ENCODE peak calls at places on chromosomes 11 and 22, in eight cellular contexts. One of them, this sample, is unnamed.

GRCh38 chr22:37165940-37166674 is 16.4 kb upstream of the IL2RB start:
- DNase-seq in cardiac muscle cell: no peak
- DNase-seq in GM13976: no peak
- DNase-seq in K562: no peak
- DNase-seq in breast epithelium: no peak
- DNase-seq in brain microvascular endothelial cell: no peak
- DNase-seq in endodermal cell: no peak
- DNase-seq in RWPE1: no peak
- DNase-seq in this sample: no peak

GRCh38 chr11:74870485-74870884 is 78.4 kb downstream of the XRRA1 start:
- DNase-seq in RWPE1: no peak
- DNase-seq in endodermal cell: peak; percentile 56
- DNase-seq in brain microvascular endothelial cell: peak; percentile 34
- DNase-seq in cardiac muscle cell: peak; percentile 71
- DNase-seq in K562: peak; percentile 58
- DNase-seq in breast epithelium: no peak
- DNase-seq in GM13976: peak; percentile 31
- DNase-seq in this sample: no peak

GRCh38 chr11:94574193-94574961 is 7.2 kb downstream of the PIWIL4 start:
- DNase-seq in endodermal cell: no peak
- DNase-seq in RWPE1: no peak
- DNase-seq in GM13976: no peak
- DNase-seq in K562: peak; percentile 45
- DNase-seq in brain microvascular endothelial cell: peak; percentile 78
- DNase-seq in cardiac muscle cell: peak; percentile 87
- DNase-seq in breast epithelium: no peak
- DNase-seq in this sample: no peak

GRCh38 chr22:44127353-44127752 is 53.4 kb upstream of the PARVG start:
- DNase-seq in endodermal cell: no peak
- DNase-seq in GM13976: no peak
- DNase-seq in K562: no peak
- DNase-seq in RWPE1: no peak
- DNase-seq in cardiac muscle cell: peak; percentile 80
- DNase-seq in breast epithelium: no peak
- DNase-seq in brain microvascular endothelial cell: no peak
- DNase-seq in this sample: no peak

GRCh38 chr22:23696326-23696851 is 5.6 kb downstream of the RGL4 start:
- DNase-seq in RWPE1: no peak
- DNase-seq in GM13976: peak; percentile 92
- DNase-seq in cardiac muscle cell: peak; percentile 56
- DNase-seq in brain microvascular endothelial cell: peak; percentile 40
- DNase-seq in K562: no peak
- DNase-seq in breast epithelium: peak; percentile 46
- DNase-seq in endodermal cell: no peak
- DNase-seq in this sample: peak; percentile 25

GRCh38 chr22:46267431-46268279 is at the start of gene TTC38:
- DNase-seq in endodermal cell: peak; percentile 94
- DNase-seq in breast epithelium: peak; percentile 92
- DNase-seq in cardiac muscle cell: peak; percentile 90
- DNase-seq in K562: peak; percentile 89
- DNase-seq in GM13976: peak; percentile 97
- DNase-seq in brain microvascular endothelial cell: peak; percentile 66
- DNase-seq in RWPE1: peak; percentile 78
- DNase-seq in this sample: no peak

GRCh38 chr11:95065336-95065735 is 1.4 kb upstream of the SRSF8 start:
- DNase-seq in endodermal cell: no peak
- DNase-seq in brain microvascular endothelial cell: no peak
- DNase-seq in RWPE1: no peak
- DNase-seq in GM13976: no peak
- DNase-seq in K562: no peak
- DNase-seq in cardiac muscle cell: no peak
- DNase-seq in breast epithelium: no peak
- DNase-seq in this sample: no peak

GRCh38 chr11:10481567-10482349 is 26.7 kb downstream of the AMPD3 start:
- DNase-seq in K562: no peak
- DNase-seq in GM13976: no peak
- DNase-seq in cardiac muscle cell: no peak
- DNase-seq in breast epithelium: peak; percentile 22
- DNase-seq in brain microvascular endothelial cell: no peak
- DNase-seq in RWPE1: no peak
- DNase-seq in endodermal cell: no peak
- DNase-seq in this sample: no peak

GRCh38 chr11:79374707-79375106 is 66.1 kb downstream of the TENM4 start:
- DNase-seq in RWPE1: no peak
- DNase-seq in brain microvascular endothelial cell: no peak
- DNase-seq in GM13976: no peak
- DNase-seq in breast epithelium: no peak
- DNase-seq in endodermal cell: no peak
- DNase-seq in K562: no peak
- DNase-seq in cardiac muscle cell: no peak
- DNase-seq in this sample: no peak

GRCh38 chr22:43823353-43823908 is 11.3 kb upstream of the EFCAB6 start:
- DNase-seq in RWPE1: no peak
- DNase-seq in cardiac muscle cell: no peak
- DNase-seq in endodermal cell: peak; percentile 68
- DNase-seq in GM13976: peak; percentile 8
- DNase-seq in brain microvascular endothelial cell: no peak
- DNase-seq in breast epithelium: no peak
- DNase-seq in K562: no peak
- DNase-seq in this sample: no peak

GRCh38 chr11:32723332-32723731 is 71.1 kb downstream of the CCDC73 start:
- DNase-seq in breast epithelium: no peak
- DNase-seq in RWPE1: no peak
- DNase-seq in brain microvascular endothelial cell: no peak
- DNase-seq in GM13976: no peak
- DNase-seq in endodermal cell: no peak
- DNase-seq in K562: no peak
- DNase-seq in cardiac muscle cell: peak; percentile 34
- DNase-seq in this sample: no peak

GRCh38 chr22:20404881-20405280 is 10.9 kb downstream of the ZNF74 start:
- DNase-seq in K562: no peak
- DNase-seq in cardiac muscle cell: no peak
- DNase-seq in brain microvascular endothelial cell: no peak
- DNase-seq in RWPE1: no peak
- DNase-seq in breast epithelium: no peak
- DNase-seq in endodermal cell: peak; percentile 13
- DNase-seq in GM13976: peak; percentile 18
- DNase-seq in this sample: no peak

GRCh38 chr11:105577645-105578044 is 32.2 kb upstream of the GRIA4 start:
- DNase-seq in RWPE1: peak; percentile 2
- DNase-seq in brain microvascular endothelial cell: peak; percentile 49
- DNase-seq in K562: no peak
- DNase-seq in GM13976: no peak
- DNase-seq in endodermal cell: no peak
- DNase-seq in cardiac muscle cell: peak; percentile 64
- DNase-seq in breast epithelium: no peak
- DNase-seq in this sample: no peak

GRCh38 chr11:80214413-80214812 is 773.6 kb upstream of the TENM4 start:
- DNase-seq in endodermal cell: no peak
- DNase-seq in cardiac muscle cell: no peak
- DNase-seq in brain microvascular endothelial cell: no peak
- DNase-seq in GM13976: no peak
- DNase-seq in RWPE1: no peak
- DNase-seq in breast epithelium: no peak
- DNase-seq in K562: no peak
- DNase-seq in this sample: no peak

GRCh38 chr11:36724742-36725387 is 126.8 kb upstream of the RAG2 start:
- DNase-seq in GM13976: peak; percentile 16
- DNase-seq in endodermal cell: no peak
- DNase-seq in breast epithelium: no peak
- DNase-seq in brain microvascular endothelial cell: no peak
- DNase-seq in RWPE1: no peak
- DNase-seq in K562: no peak
- DNase-seq in cardiac muscle cell: no peak
- DNase-seq in this sample: no peak

DNA sequence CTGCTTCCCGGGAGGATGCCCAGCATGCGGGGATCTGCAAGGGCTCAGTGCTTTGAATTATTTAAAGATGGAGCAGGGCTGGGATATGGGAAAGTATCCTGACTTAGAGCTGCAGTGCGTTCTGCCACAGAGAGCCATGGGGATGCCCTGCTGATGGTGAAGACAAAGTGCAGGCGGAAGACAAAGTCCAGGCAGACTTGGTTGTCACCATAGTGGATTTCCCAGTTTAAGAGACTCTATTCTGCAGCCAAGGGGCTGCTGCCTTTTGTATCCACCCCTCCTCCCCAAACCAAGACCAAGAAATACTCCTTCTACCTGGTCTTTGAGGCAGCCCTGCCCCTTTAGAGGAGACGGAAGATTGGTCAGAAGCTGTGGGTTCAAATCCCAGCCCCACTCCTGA is 1035.1 kb downstream of the TBC1D22A start:
- DNase-seq in RWPE1: no peak
- DNase-seq in brain microvascular endothelial cell: no peak
- DNase-seq in endodermal cell: peak; percentile 15
- DNase-seq in breast epithelium: peak; percentile 12
- DNase-seq in K562: no peak
- DNase-seq in GM13976: no peak
- DNase-seq in cardiac muscle cell: no peak
- DNase-seq in this sample: no peak
- TF ChIP-seq CTCF in RWPE1: no peak
- TF ChIP-seq CTCF in brain microvascular endothelial cell: no peak
- TF ChIP-seq CTCF in endodermal cell: no peak
- TF ChIP-seq CTCF in breast epithelium: no peak
- TF ChIP-seq CTCF in K562: no peak
- TF ChIP-seq CTCF in GM13976: no peak
- TF ChIP-seq CTCF in cardiac muscle cell: no peak
- TF ChIP-seq CTCF in this sample: no peak

GRCh38 chr11:131906963-131907362 is 536.5 kb downstream of the NTM start:
- DNase-seq in brain microvascular endothelial cell: no peak
- DNase-seq in endodermal cell: no peak
- DNase-seq in RWPE1: no peak
- DNase-seq in GM13976: no peak
- DNase-seq in breast epithelium: no peak
- DNase-seq in cardiac muscle cell: peak; percentile 16
- DNase-seq in K562: no peak
- DNase-seq in this sample: no peak
- TF ChIP-seq CTCF in brain microvascular endothelial cell: peak; percentile 23
- TF ChIP-seq CTCF in endodermal cell: peak; percentile 43
- TF ChIP-seq CTCF in RWPE1: no peak
- TF ChIP-seq CTCF in GM13976: no peak
- TF ChIP-seq CTCF in breast epithelium: no peak
- TF ChIP-seq CTCF in cardiac muscle cell: no peak
- TF ChIP-seq CTCF in K562: no peak
- TF ChIP-seq CTCF in this sample: no peak

GRCh38 chr11:86644291-86644690 is 28.1 kb downstream of the ME3 start:
- DNase-seq in breast epithelium: no peak
- DNase-seq in endodermal cell: no peak
- DNase-seq in GM13976: no peak
- DNase-seq in K562: no peak
- DNase-seq in brain microvascular endothelial cell: peak; percentile 75
- DNase-seq in RWPE1: no peak
- DNase-seq in cardiac muscle cell: peak; percentile 79
- DNase-seq in this sample: no peak

GRCh38 chr11:86639172-86639571 is 33.2 kb downstream of the ME3 start:
- DNase-seq in endodermal cell: no peak
- DNase-seq in breast epithelium: no peak
- DNase-seq in RWPE1: peak; percentile 13
- DNase-seq in brain microvascular endothelial cell: no peak
- DNase-seq in cardiac muscle cell: no peak
- DNase-seq in GM13976: no peak
- DNase-seq in K562: no peak
- DNase-seq in this sample: no peak

GRCh38 chr11:86638673-86639072 is 33.7 kb downstream of the ME3 start:
- DNase-seq in cardiac muscle cell: no peak
- DNase-seq in breast epithelium: no peak
- DNase-seq in brain microvascular endothelial cell: no peak
- DNase-seq in RWPE1: no peak
- DNase-seq in endodermal cell: no peak
- DNase-seq in GM13976: no peak
- DNase-seq in K562: no peak
- DNase-seq in this sample: no peak

GRCh38 chr11:86637976-86638375 is 34.4 kb downstream of the ME3 start:
- DNase-seq in GM13976: no peak
- DNase-seq in breast epithelium: no peak
- DNase-seq in cardiac muscle cell: no peak
- DNase-seq in K562: no peak
- DNase-seq in endodermal cell: no peak
- DNase-seq in brain microvascular endothelial cell: no peak
- DNase-seq in RWPE1: no peak
- DNase-seq in this sample: no peak

DNA sequence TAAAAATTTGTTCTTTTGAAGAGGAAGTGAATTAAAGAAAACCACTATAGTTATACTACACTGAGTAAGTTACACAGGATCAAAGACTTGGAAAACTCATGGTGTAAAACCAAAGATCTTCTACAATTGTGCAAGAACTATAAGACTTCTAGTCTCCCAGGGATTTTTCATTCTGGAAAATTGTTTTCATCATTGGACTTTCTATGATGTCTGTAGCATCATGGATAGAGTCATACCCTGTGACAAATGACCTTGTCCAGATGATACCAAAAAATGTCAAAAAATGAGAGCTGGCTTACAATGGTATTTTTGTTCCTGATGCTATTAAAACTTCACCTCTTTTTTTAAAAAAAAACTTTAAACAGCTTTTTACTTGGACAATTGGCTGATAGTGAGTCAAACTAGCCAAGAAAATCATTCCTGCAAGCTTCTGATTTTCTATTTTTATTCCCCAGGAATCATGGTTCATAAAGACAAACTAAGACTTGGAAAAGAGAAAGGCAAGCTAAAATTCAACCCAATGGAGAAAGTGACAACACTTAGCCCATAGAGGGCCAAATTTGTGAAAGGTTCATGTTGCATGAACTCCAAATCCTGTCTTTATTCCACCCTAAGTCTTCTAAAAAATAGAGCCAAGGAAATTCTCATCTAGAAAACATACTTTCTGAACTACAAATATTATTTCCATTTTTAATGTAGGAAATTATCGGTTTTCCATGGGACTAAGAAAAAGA is 30.7 kb downstream of the ME3 start:
- DNase-seq in cardiac muscle cell: no peak
- DNase-seq in GM13976: no peak
- DNase-seq in K562: no peak
- DNase-seq in breast epithelium: no peak
- DNase-seq in endodermal cell: no peak
- DNase-seq in brain microvascular endothelial cell: no peak
- DNase-seq in RWPE1: no peak
- DNase-seq in this sample: no peak
- TF ChIP-seq CTCF in cardiac muscle cell: no peak
- TF ChIP-seq CTCF in GM13976: no peak
- TF ChIP-seq CTCF in K562: no peak
- TF ChIP-seq CTCF in breast epithelium: no peak
- TF ChIP-seq CTCF in endodermal cell: peak; percentile 32
- TF ChIP-seq CTCF in brain microvascular endothelial cell: no peak
- TF ChIP-seq CTCF in RWPE1: no peak
- TF ChIP-seq CTCF in this sample: no peak

DNA sequence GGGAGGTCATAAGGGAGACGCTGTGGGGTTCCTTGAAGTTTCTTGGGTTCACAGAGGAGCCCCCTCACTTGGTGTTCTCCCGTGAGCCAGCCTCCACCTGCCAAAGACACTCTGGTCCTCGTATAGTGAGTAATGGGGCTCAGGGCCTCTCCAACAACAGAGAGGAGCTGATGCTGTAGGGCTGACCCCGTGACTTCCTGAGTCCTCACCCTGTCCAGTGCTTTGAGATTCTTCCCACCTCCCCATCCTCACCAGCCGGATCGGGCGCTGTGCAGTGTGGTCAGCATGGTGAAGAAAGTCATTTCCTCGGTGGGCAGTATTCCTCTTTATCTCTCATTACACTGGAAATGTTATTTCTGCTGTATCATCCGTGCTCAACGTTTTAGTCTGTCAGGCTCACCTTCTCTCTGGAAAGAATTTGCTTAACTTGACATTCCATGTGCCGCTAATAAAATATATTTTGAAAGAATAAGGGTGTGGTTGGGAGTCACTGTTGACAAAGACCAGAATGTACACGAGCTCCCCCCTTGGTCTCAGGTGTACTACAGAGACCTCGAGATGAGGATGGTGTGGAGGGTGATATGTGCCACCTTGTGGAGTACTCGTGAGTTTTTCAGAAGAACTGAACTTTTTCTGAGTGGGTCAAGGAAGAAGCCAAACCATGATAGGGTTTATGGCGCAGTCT is 25.7 kb upstream of the SCGB1A1 start:
- DNase-seq in K562: peak; percentile 76
- DNase-seq in RWPE1: peak; percentile 65
- DNase-seq in brain microvascular endothelial cell: no peak
- DNase-seq in GM13976: peak; percentile 34
- DNase-seq in breast epithelium: peak; percentile 34
- DNase-seq in endodermal cell: no peak
- DNase-seq in cardiac muscle cell: no peak
- DNase-seq in this sample: no peak
- TF ChIP-seq CTCF in K562: peak; percentile 84
- TF ChIP-seq CTCF in RWPE1: peak; percentile 48
- TF ChIP-seq CTCF in brain microvascular endothelial cell: peak; percentile 29
- TF ChIP-seq CTCF in GM13976: peak; percentile 2
- TF ChIP-seq CTCF in breast epithelium: no peak
- TF ChIP-seq CTCF in endodermal cell: peak; percentile 59
- TF ChIP-seq CTCF in cardiac muscle cell: no peak
- TF ChIP-seq CTCF in this sample: peak; percentile 31

This sample was measured in esophagus squamous epithelium.